ENCODE peak calls at places on chromosomes 1 and 21, in seven cellular contexts. D, J, N, E, W, C and K are unnamed samples.

GRCh38 chr1:147837129-147837776 is 65.3 kb upstream of the GJA8 start:
- DNase-seq in D (no peak), J (no peak), N (no peak), E (no peak), W (no peak), C (peak), K (no peak)

GRCh38 chr1:42941640-42942330 is 16.9 kb downstream of the SLC2A1 start:
- DNase-seq in D (no peak), J (no peak), N (no peak), E (peak), W (no peak), C (no peak), K (peak)

GRCh38 chr21:42640486-42640885 is 12.9 kb upstream of the PDE9A start:
- DNase-seq in D (no peak), J (no peak), N (no peak), E (no peak), W (no peak), C (no peak), K (no peak)

GRCh38 chr21:15928196-15928595 is 198.4 kb downstream of the USP25 start:
- DNase-seq in D (no peak), J (no peak), N (no peak), E (no peak), W (no peak), C (no peak), K (no peak)

GRCh38 chr1:41313661-41314131 is 47.5 kb upstream of the FOXO6 start:
- DNase-seq in D (no peak), J (peak), N (peak), E (no peak), W (no peak), C (peak), K (no peak)

GRCh38 chr1:40751802-40752201 is 31.8 kb upstream of the KCNQ4 start:
- DNase-seq in D (no peak), J (no peak), N (no peak), E (no peak), W (no peak), C (no peak), K (no peak)

GRCh38 chr1:211420845-211421454 is 71.0 kb downstream of the RD3 start:
- DNase-seq in D (no peak), J (no peak), N (no peak), E (no peak), W (no peak), C (no peak), K (no peak)

GRCh38 chr1:67983867-67984266 is 66.6 kb downstream of the DIRAS3 start:
- DNase-seq in D (no peak), J (no peak), N (no peak), E (no peak), W (no peak), C (no peak), K (no peak)

GRCh38 chr1:104878203-104878911 is 1128.7 kb downstream of the AMY1C start:
- DNase-seq in D (no peak), J (peak), N (no peak), E (no peak), W (no peak), C (peak), K (peak)

GRCh38 chr1:234545512-234546386 is 64.2 kb downstream of the IRF2BP2 start:
- DNase-seq in D (peak), J (no peak), N (no peak), E (no peak), W (no peak), C (peak), K (peak)

GRCh38 chr1:180268556-180269044 is 38.5 kb downstream of the LHX4 start:
- DNase-seq in D (peak), J (no peak), N (no peak), E (no peak), W (no peak), C (peak), K (peak)

GRCh38 chr1:156319664-156320063 is 18.4 kb downstream of the CCT3 start:
- DNase-seq in D (no peak), J (no peak), N (peak), E (no peak), W (no peak), C (no peak), K (no peak)

GRCh38 chr1:46315669-46316403 is 12.3 kb downstream of the UQCRH start:
- DNase-seq in D (no peak), J (no peak), N (no peak), E (no peak), W (peak), C (no peak), K (no peak)

GRCh38 chr1:111475706-111476105 is 1.9 kb downstream of the C1orf162 start:
- DNase-seq in D (no peak), J (no peak), N (no peak), E (no peak), W (no peak), C (no peak), K (no peak)

GRCh38 chr1:207004931-207005830 is 27.4 kb downstream of the C1orf116 start:
- DNase-seq in D (no peak), J (peak), N (peak), E (no peak), W (peak), C (peak), K (no peak)

GRCh38 chr21:36773111-36773510 is 74.2 kb downstream of the SIM2 start:
- DNase-seq in D (no peak), J (no peak), N (no peak), E (peak), W (peak), C (no peak), K (peak)

GRCh38 chr1:205678286-205679111 is 1.8 kb downstream of the SLC45A3 start:
- DNase-seq in D (no peak), J (no peak), N (no peak), E (peak), W (no peak), C (no peak), K (no peak)

GRCh38 chr21:43726686-43727570 is 8.0 kb downstream of the PDXK start:
- DNase-seq in D (no peak), J (no peak), N (no peak), E (peak), W (no peak), C (no peak), K (no peak)

GRCh38 chr1:34188418-34188817 is 11.7 kb downstream of the C1orf94 start:
- DNase-seq in D (no peak), J (no peak), N (no peak), E (no peak), W (no peak), C (peak), K (no peak)

GRCh38 chr1:202311880-202312635 is 29.7 kb downstream of the UBE2T start:
- DNase-seq in D (no peak), J (no peak), N (no peak), E (no peak), W (no peak), C (no peak), K (no peak)

GRCh38 chr1:184033711-184034167 is 3.8 kb downstream of the COLGALT2 start:
- DNase-seq in D (no peak), J (no peak), N (no peak), E (no peak), W (no peak), C (no peak), K (no peak)

GRCh38 chr21:32329331-32329730 is 30.7 kb downstream of the MRAP start:
- DNase-seq in D (no peak), J (no peak), N (no peak), E (no peak), W (no peak), C (no peak), K (no peak)

GRCh38 chr1:157960773-157961172 is 32.7 kb upstream of the KIRREL1 start:
- DNase-seq in D (no peak), J (no peak), N (no peak), E (no peak), W (no peak), C (no peak), K (no peak)
- TF ChIP-seq CTCF in D (no peak), J (no peak), N (no peak), E (no peak), W (no peak), C (peak), K (no peak)

GRCh38 chr1:63917571-63918394 is 144.0 kb downstream of the ROR1 start:
- DNase-seq in D (no peak), J (peak), N (peak), E (no peak), W (no peak), C (peak), K (no peak)
- TF ChIP-seq CTCF in D (no peak), J (peak), N (no peak), E (no peak), W (peak), C (peak), K (no peak)

GRCh38 chr1:85581802-85582686 is 1.5 kb downstream of the CCN1 start:
- DNase-seq in D (no peak), J (peak), N (no peak), E (no peak), W (peak), C (peak), K (no peak)
- TF ChIP-seq CTCF in D (peak), J (no peak), N (no peak), E (no peak), W (peak), C (peak), K (no peak)

DNA sequence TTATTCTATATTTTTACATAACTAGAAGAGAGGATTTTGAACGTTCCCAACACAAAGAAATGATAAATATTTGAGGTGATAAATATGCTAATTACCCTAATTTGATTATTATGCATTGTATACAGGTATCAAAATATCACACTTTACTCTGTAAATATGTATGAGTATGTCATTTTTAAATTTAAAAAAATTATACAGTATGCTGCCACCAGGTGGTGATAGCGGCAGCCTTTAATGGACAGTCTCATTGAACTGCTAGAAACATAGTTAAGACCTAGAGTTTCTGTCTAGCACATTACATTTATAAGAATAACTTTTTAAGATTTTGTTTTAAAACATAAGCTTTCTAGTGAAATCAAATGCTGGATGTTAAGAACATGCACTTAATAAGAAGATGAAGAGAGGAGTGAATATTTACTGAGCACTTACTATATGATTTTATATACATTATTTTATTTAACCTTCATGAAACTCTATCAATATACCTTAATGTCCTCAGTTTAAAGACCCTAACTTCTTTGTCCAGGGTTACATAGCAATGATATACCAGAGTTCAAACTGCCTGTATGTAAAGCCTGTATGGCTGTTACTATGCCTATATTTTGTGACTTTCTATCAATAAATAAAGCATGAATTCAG is 207.1 kb downstream of the NUF2 start:
- DNase-seq in D (no peak), J (peak), N (no peak), E (no peak), W (no peak), C (peak), K (no peak)
- TF ChIP-seq CTCF in D (peak), J (peak), N (peak), E (no peak), W (peak), C (peak), K (no peak)

DNA sequence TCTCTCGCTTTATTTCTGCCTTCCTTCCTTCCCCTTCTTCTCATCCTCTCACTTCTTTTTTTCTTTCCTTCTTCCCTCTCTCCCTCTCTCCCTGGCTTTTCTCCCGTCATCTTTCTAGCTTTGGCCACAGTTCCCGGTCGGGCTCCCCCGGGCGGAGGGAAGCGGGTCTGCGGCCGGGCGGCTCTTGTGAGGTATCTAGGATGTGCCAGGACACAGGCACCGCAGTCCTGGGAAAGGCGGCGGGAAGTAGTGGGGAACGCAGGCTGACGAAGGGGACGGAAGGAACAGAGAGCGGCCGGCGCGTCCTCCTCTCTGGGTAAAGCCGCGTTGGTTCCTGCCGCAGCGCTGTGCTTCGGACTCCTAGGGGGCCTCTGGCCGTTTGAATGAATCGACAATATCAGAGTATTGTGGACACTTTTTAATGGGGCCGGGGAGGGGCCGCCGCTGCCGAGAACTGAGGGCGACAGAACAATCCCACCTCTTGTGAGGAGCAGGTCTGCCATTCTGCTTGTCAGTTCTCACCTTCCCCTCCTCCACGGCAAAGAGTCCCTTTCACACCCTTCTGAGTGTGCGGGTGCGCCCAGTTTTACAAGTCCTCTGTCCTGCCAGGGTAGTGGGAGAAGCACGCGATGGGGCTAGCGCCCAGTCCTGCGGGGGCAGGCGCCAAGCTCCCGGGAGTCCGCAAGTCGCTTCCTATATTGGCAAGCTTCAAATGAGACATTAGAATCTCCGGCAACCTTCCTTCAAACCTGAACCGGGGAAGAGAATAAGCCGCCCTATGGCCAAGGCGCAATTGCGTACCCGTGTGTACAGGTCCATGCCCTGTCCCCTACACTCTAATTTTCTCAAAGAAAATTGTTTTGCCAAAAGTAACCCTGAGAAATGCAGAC is 1.1 kb upstream of the LHX9 start:
- DNase-seq in D (peak), J (peak), N (no peak), E (peak), W (no peak), C (peak), K (peak)
- TF ChIP-seq CTCF in D (peak), J (peak), N (no peak), E (no peak), W (peak), C (peak), K (no peak)

DNA sequence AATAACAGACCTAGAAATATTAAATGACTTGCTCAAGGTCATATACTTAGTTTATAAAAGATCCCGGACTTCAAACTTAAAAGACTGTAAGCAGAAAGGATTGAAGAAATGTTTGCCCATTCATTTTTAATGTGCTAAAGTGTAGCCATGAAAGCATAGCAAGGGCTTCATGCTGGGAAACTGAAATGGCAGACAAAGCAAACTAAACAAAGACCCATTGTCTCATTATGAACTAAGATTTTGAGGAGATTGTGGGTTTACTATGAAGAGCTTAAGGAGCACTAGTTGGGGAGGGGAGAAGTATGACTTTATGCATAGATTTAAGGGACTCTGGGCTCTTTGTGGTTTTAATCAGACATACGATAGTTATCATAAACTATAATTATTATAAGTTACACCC is 26.3 kb downstream of the ADAMTS1 start:
- DNase-seq in D (no peak), J (no peak), N (no peak), E (no peak), W (no peak), C (peak), K (no peak)
- TF ChIP-seq CTCF in D (no peak), J (no peak), N (no peak), E (no peak), W (no peak), C (no peak), K (no peak)

DNA sequence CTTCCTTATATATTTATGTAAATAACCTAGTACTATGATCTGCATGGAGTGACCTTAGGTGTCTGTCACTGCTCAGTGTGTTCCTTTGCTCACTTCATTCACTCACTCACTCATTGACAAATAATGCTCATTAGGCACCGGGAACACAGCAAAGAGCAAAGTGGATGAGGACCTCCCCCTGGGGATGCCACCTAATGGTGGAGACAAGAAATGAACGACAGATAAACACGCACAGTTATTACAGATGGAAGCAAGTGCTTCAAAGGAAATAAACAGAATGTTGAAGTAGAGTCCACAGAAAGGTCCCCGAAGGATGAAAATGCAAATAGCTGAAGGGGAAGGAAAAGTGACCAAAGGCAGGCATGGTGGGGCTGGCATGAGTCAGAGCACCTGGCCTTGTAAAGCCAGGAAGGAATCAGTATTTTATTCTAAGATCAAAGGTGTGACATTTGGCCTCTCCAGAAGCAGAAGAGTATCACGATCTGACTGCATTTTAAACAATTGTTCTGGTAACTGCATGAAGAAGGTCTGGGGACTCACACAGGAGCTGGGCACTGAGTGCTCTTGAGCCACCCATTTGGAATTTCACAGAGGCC is 23.1 kb downstream of the MAB21L3 start:
- DNase-seq in D (no peak), J (no peak), N (no peak), E (no peak), W (no peak), C (peak), K (no peak)
- TF ChIP-seq CTCF in D (no peak), J (peak), N (no peak), E (no peak), W (peak), C (peak), K (no peak)

DNA sequence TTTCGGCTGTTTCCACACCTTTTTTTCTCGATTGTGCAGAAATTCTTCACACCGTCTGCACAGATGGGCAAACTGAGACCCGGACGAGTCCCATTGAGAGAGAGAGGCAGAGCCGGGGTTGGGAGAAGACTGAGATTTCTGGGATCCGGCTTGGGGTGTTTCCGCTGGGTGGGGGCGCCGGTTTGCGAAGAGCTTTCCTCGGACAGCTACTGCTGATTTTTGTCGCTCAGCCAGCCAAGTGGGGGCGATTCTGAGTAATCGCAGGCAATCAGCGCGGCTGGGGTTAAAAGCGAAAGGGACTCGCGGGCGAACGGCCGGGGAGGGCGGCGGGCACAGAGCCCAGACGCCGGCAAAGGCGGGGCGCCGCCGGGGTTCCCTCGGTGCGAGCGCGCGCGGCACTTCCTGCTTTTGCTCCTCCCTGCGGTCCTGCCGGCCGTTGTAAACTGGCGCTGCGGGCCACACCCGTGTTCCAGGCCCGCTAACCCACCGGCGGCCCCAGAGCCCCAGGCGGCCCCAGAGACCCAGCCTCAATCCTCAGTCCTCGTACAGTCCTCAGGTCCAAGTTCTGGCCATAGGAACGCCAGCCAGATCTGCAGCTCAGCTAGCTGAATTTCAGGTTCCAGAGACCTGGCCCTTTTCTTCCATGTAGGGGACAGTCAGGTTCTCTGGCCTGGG is 32.4 kb upstream of the JUN start:
- DNase-seq in D (peak), J (peak), N (peak), E (peak), W (no peak), C (peak), K (peak)
- TF ChIP-seq CTCF in D (no peak), J (no peak), N (no peak), E (no peak), W (peak), C (peak), K (no peak)

GRCh38 chr1:18515120-18515667 is 34.5 kb downstream of the KLHDC7A start:
- DNase-seq in D (no peak), J (no peak), N (no peak), E (no peak), W (no peak), C (no peak), K (no peak)

GRCh38 chr1:18512883-18513282 is 32.2 kb downstream of the KLHDC7A start:
- DNase-seq in D (no peak), J (no peak), N (no peak), E (no peak), W (no peak), C (no peak), K (peak)

GRCh38 chr1:18513995-18514394 is 33.3 kb downstream of the KLHDC7A start:
- DNase-seq in D (no peak), J (no peak), N (no peak), E (no peak), W (no peak), C (no peak), K (no peak)

GRCh38 chr1:18508084-18508483 is 27.4 kb downstream of the KLHDC7A start:
- DNase-seq in D (no peak), J (no peak), N (no peak), E (no peak), W (no peak), C (no peak), K (no peak)

DNA sequence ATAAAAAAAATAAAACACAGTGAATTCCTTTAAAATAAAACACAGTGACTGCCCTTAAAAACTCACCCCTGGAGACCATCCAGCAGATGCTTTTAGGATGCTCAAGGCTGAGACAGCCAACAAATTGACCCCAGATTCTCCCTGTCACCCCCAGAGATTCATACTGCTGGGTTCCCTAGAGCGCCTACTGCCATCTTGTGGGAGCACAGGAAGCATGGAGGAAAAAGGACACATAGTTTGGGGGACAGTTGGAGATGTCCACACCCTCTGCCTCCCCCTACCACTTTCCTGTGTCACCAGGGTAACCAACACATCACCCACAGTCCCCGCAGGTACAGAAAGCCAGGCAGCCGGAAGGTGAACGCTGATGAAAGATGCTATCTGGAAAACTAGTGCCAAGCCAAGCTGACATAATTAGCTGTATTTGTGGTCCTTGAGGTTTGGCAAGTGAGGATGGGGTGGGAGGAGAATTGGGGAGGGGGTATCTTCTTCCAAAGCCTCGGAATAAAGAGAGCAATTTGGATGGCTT is 30.8 kb downstream of the KLHDC7A start:
- DNase-seq in D (no peak), J (no peak), N (no peak), E (no peak), W (no peak), C (peak), K (no peak)
- TF ChIP-seq CTCF in D (no peak), J (no peak), N (no peak), E (no peak), W (no peak), C (peak), K (no peak)